ENCODE peak calls at places on chromosomes 6 and 20, in four cellular contexts. One of them, this sample, is unnamed.

GRCh38 chr6:126444874-126445273 is 105.0 kb downstream of the CENPW start:
- DNase-seq in GM12878: no peak
- DNase-seq in K562: no peak
- DNase-seq in HepG2: no peak
- DNase-seq in this sample: no peak

GRCh38 chr6:137693737-137694136 is 173.3 kb upstream of the TNFAIP3 start:
- DNase-seq in GM12878: no peak
- DNase-seq in K562: peak; percentile 21
- DNase-seq in HepG2: no peak
- DNase-seq in this sample: no peak

GRCh38 chr6:130099119-130099518 is 80.7 kb downstream of the L3MBTL3 start:
- DNase-seq in GM12878: no peak
- DNase-seq in K562: no peak
- DNase-seq in HepG2: no peak
- DNase-seq in this sample: no peak

GRCh38 chr6:46290916-46291633 is 120.3 kb upstream of the ENPP5 start:
- DNase-seq in GM12878: no peak
- DNase-seq in K562: no peak
- DNase-seq in HepG2: no peak
- DNase-seq in this sample: peak; percentile 12

GRCh38 chr6:52992980-52993379 is 2.1 kb downstream of the GSTA4 start:
- DNase-seq in GM12878: no peak
- DNase-seq in K562: no peak
- DNase-seq in HepG2: no peak
- DNase-seq in this sample: no peak

GRCh38 chr6:114586298-114586697 is 243.5 kb upstream of the HS3ST5 start:
- DNase-seq in GM12878: no peak
- DNase-seq in K562: no peak
- DNase-seq in HepG2: no peak
- DNase-seq in this sample: no peak

GRCh38 chr20:63708301-63709148 is 686 bp downstream of the ZGPAT start:
- DNase-seq in GM12878: no peak
- DNase-seq in K562: no peak
- DNase-seq in HepG2: no peak
- DNase-seq in this sample: no peak

GRCh38 chr20:41580384-41580783 is 37.8 kb downstream of the CHD6 start:
- DNase-seq in GM12878: no peak
- DNase-seq in K562: no peak
- DNase-seq in HepG2: no peak
- DNase-seq in this sample: no peak

GRCh38 chr6:139752086-139752485 is 377.6 kb upstream of the CITED2 start:
- DNase-seq in GM12878: no peak
- DNase-seq in K562: no peak
- DNase-seq in HepG2: no peak
- DNase-seq in this sample: no peak

GRCh38 chr6:30447237-30447636 is 42.1 kb upstream of the HLA-E start:
- DNase-seq in GM12878: no peak
- DNase-seq in K562: peak; percentile 23
- DNase-seq in HepG2: peak; percentile 47
- DNase-seq in this sample: peak; percentile 75

GRCh38 chr6:37021356-37022129 is 16.1 kb downstream of the FGD2 start:
- DNase-seq in GM12878: no peak
- DNase-seq in K562: peak; percentile 88
- DNase-seq in HepG2: peak; percentile 37
- DNase-seq in this sample: peak; percentile 70

GRCh38 chr6:137787016-137787415 is 80.0 kb upstream of the TNFAIP3 start:
- DNase-seq in GM12878: no peak
- DNase-seq in K562: no peak
- DNase-seq in HepG2: no peak
- DNase-seq in this sample: no peak

GRCh38 chr20:23049933-23050838 is 714 bp upstream of the THBD start:
- DNase-seq in GM12878: no peak
- DNase-seq in K562: no peak
- DNase-seq in HepG2: no peak
- DNase-seq in this sample: peak; percentile 32

GRCh38 chr6:135231469-135231844 is 50.3 kb downstream of the MYB start:
- DNase-seq in GM12878: peak; percentile 59
- DNase-seq in K562: no peak
- DNase-seq in HepG2: no peak
- DNase-seq in this sample: no peak

GRCh38 chr6:112331306-112331705 is 15.8 kb upstream of the RFPL4B start:
- DNase-seq in GM12878: no peak
- DNase-seq in K562: no peak
- DNase-seq in HepG2: no peak
- DNase-seq in this sample: no peak

GRCh38 chr6:7773322-7773721 is 47.4 kb downstream of the BMP6 start:
- DNase-seq in GM12878: no peak
- DNase-seq in K562: no peak
- DNase-seq in HepG2: no peak
- DNase-seq in this sample: no peak

GRCh38 chr6:137738197-137738596 is 128.9 kb upstream of the TNFAIP3 start:
- DNase-seq in GM12878: no peak
- DNase-seq in K562: no peak
- DNase-seq in HepG2: no peak
- DNase-seq in this sample: no peak

GRCh38 chr6:70413829-70414494 is 654 bp downstream of the FAM135A start:
- DNase-seq in GM12878: no peak
- DNase-seq in K562: peak; percentile 44
- DNase-seq in HepG2: no peak
- DNase-seq in this sample: no peak

GRCh38 chr20:47429409-47429808 is 72.3 kb upstream of the NCOA3 start:
- DNase-seq in GM12878: no peak
- DNase-seq in K562: no peak
- DNase-seq in HepG2: peak; percentile 81
- DNase-seq in this sample: no peak

GRCh38 chr6:156988276-156989158 is 211.3 kb downstream of the ARID1B start:
- DNase-seq in GM12878: peak; percentile 57
- DNase-seq in K562: peak; percentile 83
- DNase-seq in HepG2: peak; percentile 39
- DNase-seq in this sample: no peak

GRCh38 chr20:9163995-9164394 is 95.1 kb downstream of the PLCB4 start:
- DNase-seq in GM12878: no peak
- DNase-seq in K562: no peak
- DNase-seq in HepG2: no peak
- DNase-seq in this sample: no peak

DNA sequence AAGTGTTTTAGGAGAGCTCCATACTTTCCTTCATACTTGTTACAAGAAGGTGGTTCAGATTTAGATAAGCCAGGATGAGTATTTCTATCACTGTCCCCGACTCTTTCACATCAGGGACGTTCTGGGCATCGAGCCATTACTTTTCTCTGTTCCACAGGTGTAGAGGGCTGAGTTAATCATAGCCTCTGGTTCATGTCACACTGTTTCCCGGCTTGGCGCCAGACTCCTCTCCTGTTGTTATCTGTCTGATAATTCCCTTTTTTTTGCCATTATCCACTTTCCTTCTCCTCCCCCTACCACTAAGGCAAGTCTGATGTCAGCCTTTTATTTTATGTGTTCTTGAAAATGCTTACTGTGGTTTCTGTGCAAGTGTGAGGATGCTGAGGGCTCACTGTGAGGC is 593.4 kb downstream of the UTRN start:
- DNase-seq in GM12878: no peak
- DNase-seq in K562: no peak
- DNase-seq in HepG2: no peak
- DNase-seq in this sample: no peak
- TF ChIP-seq NR2C2 in GM12878: no peak
- TF ChIP-seq NR2C2 in K562: no peak
- TF ChIP-seq NR2C2 in HepG2: no peak
- TF ChIP-seq NR2C2 in this sample: no peak

DNA sequence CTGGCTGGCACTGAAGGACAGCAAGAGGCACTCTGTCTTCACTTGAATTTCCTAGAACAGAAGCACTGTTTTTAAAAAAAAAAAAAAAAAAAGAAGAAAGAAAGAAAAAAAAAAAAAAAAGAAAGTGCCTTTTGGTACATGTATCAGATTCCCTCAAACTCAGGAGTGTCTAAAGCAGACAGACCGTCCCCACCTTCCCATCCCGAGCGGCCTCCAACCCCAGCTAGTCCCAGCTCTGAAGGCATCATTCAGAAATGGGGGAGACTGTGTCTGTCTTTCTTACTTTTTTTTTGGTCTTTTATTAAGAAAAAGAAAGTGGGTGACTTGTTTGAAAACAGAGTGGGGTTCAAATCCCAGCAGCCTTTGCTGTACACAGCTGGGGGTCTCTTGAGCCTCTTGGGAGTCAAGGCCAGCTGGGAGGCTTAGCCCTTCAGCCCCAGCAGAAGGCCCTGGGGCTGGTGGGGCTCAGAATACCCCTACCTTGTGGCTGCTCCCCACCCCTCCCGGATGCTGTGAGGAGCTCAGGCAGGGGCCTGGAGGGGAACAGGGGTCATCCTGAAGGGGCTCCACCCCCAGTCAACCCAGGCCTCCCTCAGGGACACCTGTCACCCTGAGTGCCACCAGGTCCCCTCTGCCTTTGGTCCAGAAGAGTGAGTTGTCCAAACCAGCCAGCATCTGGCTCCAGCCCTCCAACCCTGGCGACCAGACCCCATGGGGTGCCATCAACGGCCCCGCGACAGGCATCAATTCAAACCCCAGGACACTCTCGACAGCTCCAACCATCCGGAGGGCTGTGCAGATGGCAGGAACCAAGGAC is 128.3 kb downstream of the TAF4 start:
- DNase-seq in GM12878: no peak
- DNase-seq in K562: no peak
- DNase-seq in HepG2: no peak
- DNase-seq in this sample: no peak
- TF ChIP-seq NR2C2 in GM12878: no peak
- TF ChIP-seq NR2C2 in K562: no peak
- TF ChIP-seq NR2C2 in HepG2: no peak
- TF ChIP-seq NR2C2 in this sample: no peak

GRCh38 chr6:90502381-90502780 is 84.5 kb downstream of the MAP3K7 start:
- DNase-seq in GM12878: no peak
- DNase-seq in K562: peak; percentile 36
- DNase-seq in HepG2: no peak
- DNase-seq in this sample: no peak
- TF ChIP-seq NR2C2 in GM12878: no peak
- TF ChIP-seq NR2C2 in K562: no peak
- TF ChIP-seq NR2C2 in HepG2: no peak
- TF ChIP-seq NR2C2 in this sample: no peak

GRCh38 chr20:49545572-49545971 is 22.4 kb downstream of the PTGIS start:
- DNase-seq in GM12878: no peak
- DNase-seq in K562: peak; percentile 25
- DNase-seq in HepG2: no peak
- DNase-seq in this sample: no peak
- TF ChIP-seq NR2C2 in GM12878: no peak
- TF ChIP-seq NR2C2 in K562: no peak
- TF ChIP-seq NR2C2 in HepG2: no peak
- TF ChIP-seq NR2C2 in this sample: no peak

GRCh38 chr6:142913511-142914047 is 31.4 kb downstream of the HIVEP2 start:
- DNase-seq in GM12878: peak; percentile 94
- DNase-seq in K562: no peak
- DNase-seq in HepG2: no peak
- DNase-seq in this sample: no peak
- TF ChIP-seq NR2C2 in GM12878: no peak
- TF ChIP-seq NR2C2 in K562: no peak
- TF ChIP-seq NR2C2 in HepG2: no peak
- TF ChIP-seq NR2C2 in this sample: no peak

GRCh38 chr6:74745670-74746069 is 460.2 kb downstream of the COL12A1 start:
- DNase-seq in GM12878: no peak
- DNase-seq in K562: no peak
- DNase-seq in HepG2: no peak
- DNase-seq in this sample: no peak

GRCh38 chr6:74742793-74743508 is 462.9 kb downstream of the COL12A1 start:
- DNase-seq in GM12878: no peak
- DNase-seq in K562: no peak
- DNase-seq in HepG2: no peak
- DNase-seq in this sample: no peak

GRCh38 chr6:74741608-74742007 is 464.2 kb downstream of the COL12A1 start:
- DNase-seq in GM12878: no peak
- DNase-seq in K562: no peak
- DNase-seq in HepG2: no peak
- DNase-seq in this sample: peak; percentile 12
- TF ChIP-seq NR2C2 in GM12878: no peak
- TF ChIP-seq NR2C2 in K562: no peak
- TF ChIP-seq NR2C2 in HepG2: no peak
- TF ChIP-seq NR2C2 in this sample: no peak

GRCh38 chr6:134176283-134176975 is 124.0 kb upstream of the SLC2A12 start:
- DNase-seq in GM12878: no peak
- DNase-seq in K562: no peak
- DNase-seq in HepG2: no peak
- DNase-seq in this sample: peak; percentile 60
- TF ChIP-seq NR2C2 in GM12878: no peak
- TF ChIP-seq NR2C2 in K562: no peak
- TF ChIP-seq NR2C2 in HepG2: no peak
- TF ChIP-seq NR2C2 in this sample: no peak

GRCh38 chr20:44247676-44248419 is 740 bp downstream of the GDAP1L1 start:
- DNase-seq in GM12878: no peak
- DNase-seq in K562: peak; percentile 75
- DNase-seq in HepG2: peak; percentile 80
- DNase-seq in this sample: peak; percentile 91
- TF ChIP-seq NR2C2 in GM12878: no peak
- TF ChIP-seq NR2C2 in K562: peak; percentile 41
- TF ChIP-seq NR2C2 in HepG2: peak; percentile 55
- TF ChIP-seq NR2C2 in this sample: peak; percentile 31